ENCODE peak calls at places on chromosomes 3 and 15, in four cellular contexts. O, I, N and J are unnamed samples.

GRCh38 chr15:67065531-67066005 is at the start of gene SMAD3:
- DNase-seq in O (no peak), I (peak; percentile 93), N (peak; percentile 66), J (peak; percentile 86)

GRCh38 chr3:54433846-54434245 is 311.5 kb downstream of the CACNA2D3 start:
- DNase-seq in I (peak; percentile 42), N (peak; percentile 59), O (no peak), J (peak; percentile 34)

GRCh38 chr3:151863611-151864010 is 9.8 kb upstream of the SUCNR1 start:
- DNase-seq in I (no peak), N (no peak), O (no peak), J (no peak)

GRCh38 chr3:138042043-138042442 is 32.1 kb downstream of the CLDN18 start:
- DNase-seq in O (no peak), I (no peak), N (no peak), J (no peak)

GRCh38 chr3:195271116-195271858 is at the start of gene XXYLT1:
- DNase-seq in I (peak; percentile 93), O (no peak), N (peak; percentile 69), J (peak; percentile 81)

GRCh38 chr15:22796079-22796478 is 9.6 kb downstream of the NIPA1 start:
- DNase-seq in N (no peak), O (no peak), I (no peak), J (no peak)

GRCh38 chr3:43909149-43909548 is 218.4 kb downstream of the ABHD5 start:
- DNase-seq in N (no peak), I (no peak), O (no peak), J (no peak)

GRCh38 chr3:4996223-4996765 is 17.1 kb downstream of the BHLHE40 start:
- DNase-seq in O (no peak), I (peak; percentile 67), N (no peak), J (no peak)

GRCh38 chr3:179546814-179547241 is 15.9 kb upstream of the ACTL6A start:
- DNase-seq in N (no peak), O (no peak), I (peak; percentile 44), J (peak; percentile 43)

GRCh38 chr15:87227846-87228245 is 1028.7 kb downstream of the NTRK3 start:
- DNase-seq in N (no peak), O (no peak), I (no peak), J (no peak)
- H3K36me3 ChIP-seq in N (no peaks in the 10 kb centered on the region), O (no peaks in the 10 kb centered on the region), I (no peaks in the 10 kb centered on the region), J (no peaks in the 10 kb centered on the region)

GRCh38 chr3:188948658-188949400 is 222.9 kb upstream of the TPRG1 start:
- DNase-seq in O (no peak), N (no peak), I (no peak), J (peak; percentile 48)
- TF ChIP-seq ATF2 in O (no peak), N (no peak), I (no peak), J (no peak)

DNA sequence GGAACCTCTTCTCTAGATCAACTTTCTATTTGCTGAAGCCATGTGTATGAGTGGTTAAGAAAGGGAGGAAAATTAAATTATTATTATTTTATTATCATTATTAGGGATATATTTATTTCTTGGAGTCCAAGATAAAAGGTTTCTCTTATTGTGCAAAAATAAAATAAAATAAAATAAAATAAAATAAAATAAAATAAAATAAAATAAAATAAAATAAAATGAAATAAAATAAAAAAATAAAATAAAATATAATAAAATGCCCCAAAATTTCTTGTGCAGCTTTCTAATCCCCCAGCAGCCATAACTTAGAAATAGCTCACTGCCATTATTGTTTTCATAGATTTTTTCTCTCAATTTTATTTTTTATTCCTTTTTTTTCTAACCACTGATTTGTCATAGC is 526.8 kb downstream of the VGLL3 start:
- DNase-seq in N (no peak), O (no peak), I (no peak), J (no peak)
- H3K36me3 ChIP-seq in N (no peaks in the 10 kb centered on the region), O (no peaks in the 10 kb centered on the region), I (no peaks in the 10 kb centered on the region), J (no peaks in the 10 kb centered on the region)

GRCh38 chr15:75966073-75966472 is 46.2 kb downstream of the NRG4 start:
- DNase-seq in N (no peak), I (no peak), O (no peak), J (no peak)
- TF ChIP-seq ATF2 in N (no peak), I (no peak), O (no peak), J (no peak)

DNA sequence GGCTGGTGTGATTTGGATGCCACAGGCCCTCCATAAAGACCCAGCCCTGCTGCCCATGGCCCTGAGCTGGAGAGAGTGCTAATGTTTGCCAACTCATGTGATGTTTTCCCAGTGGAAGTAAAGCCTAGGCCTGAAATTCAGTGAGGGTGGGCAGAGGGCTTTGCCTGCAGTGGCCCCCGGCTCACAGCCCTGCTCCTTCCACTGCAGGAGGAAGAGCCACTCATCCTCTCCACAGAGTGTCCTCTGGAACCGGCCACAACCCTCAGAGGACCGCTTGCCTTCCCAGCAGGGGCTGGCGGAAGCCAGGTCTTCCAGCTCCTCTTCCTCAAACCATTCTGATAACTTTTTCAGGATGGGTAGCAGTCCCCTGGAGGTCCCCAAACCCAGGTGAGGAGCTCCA is 13.9 kb upstream of the CPNE9 start:
- DNase-seq in N (no peak), O (no peak), I (no peak), J (no peak)
- H3K36me3 ChIP-seq in N (peaks cover 13% of the 10 kb centered on the region), O (peaks cover 33% of the 10 kb centered on the region), I (peaks cover 96% of the 10 kb centered on the region), J (peaks cover 78% of the 10 kb centered on the region)

DNA sequence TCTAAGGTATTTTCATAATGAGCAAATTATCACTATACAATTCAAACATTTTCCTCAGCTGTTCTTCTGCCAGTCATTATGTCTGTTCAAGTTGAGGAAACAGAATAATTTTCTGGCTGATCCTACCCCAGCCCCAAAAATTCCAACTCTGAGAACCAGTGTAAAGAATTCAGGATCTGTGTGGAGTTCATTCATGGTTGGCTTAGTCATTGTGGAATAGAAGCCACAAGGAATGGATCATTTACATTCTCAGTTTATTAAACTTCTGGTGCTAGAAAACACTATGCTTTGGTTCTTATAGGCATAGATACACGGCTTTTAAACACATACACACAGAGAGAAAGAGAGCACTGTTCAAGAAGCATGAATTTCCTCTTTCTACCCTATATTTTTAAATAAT is 134.6 kb downstream of the CMSS1 start:
- DNase-seq in I (no peak), O (no peak), N (no peak), J (no peak)
- TF ChIP-seq ATF2 in I (no peak), O (no peak), N (no peak), J (no peak)

GRCh38 chr3:37053753-37054152 is 60.4 kb downstream of the MLH1 start:
- DNase-seq in O (no peak), I (no peak), N (no peak), J (no peak)

GRCh38 chr3:37054370-37054769 is 61.1 kb downstream of the MLH1 start:
- DNase-seq in O (peak; percentile 32), I (peak; percentile 42), N (no peak), J (no peak)

GRCh38 chr3:37052860-37053259 is 59.5 kb downstream of the MLH1 start:
- DNase-seq in N (no peak), I (no peak), O (no peak), J (no peak)

GRCh38 chr3:37053337-37053736 is 60.0 kb downstream of the MLH1 start:
- DNase-seq in O (no peak), N (no peak), I (no peak), J (no peak)

DNA sequence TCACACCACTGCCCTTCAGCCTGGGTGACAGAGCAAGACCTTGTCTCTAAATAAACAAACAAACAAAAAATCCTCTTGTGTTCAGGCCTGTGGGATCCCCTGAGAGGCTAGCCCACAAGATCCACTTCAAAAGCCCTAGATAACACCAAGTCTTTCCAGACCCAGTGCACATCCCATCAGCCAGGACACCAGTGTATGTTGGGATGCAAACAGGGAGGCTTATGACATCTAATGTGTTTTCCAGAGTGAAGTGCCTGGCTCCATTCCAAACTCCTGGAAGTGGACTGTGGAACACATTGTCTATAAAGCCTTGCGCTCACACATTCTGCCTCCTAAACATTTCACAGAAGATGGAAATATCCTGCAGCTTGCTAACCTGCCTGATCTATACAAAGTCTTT is 56.9 kb downstream of the MLH1 start:
- DNase-seq in O (no peak), I (no peak), N (no peak), J (no peak)
- H3K36me3 ChIP-seq in O (peaks cover 13% of the 10 kb centered on the region), I (peaks cover 84% of the 10 kb centered on the region), N (peaks cover 47% of the 10 kb centered on the region), J (peaks cover 17% of the 10 kb centered on the region)

DNA sequence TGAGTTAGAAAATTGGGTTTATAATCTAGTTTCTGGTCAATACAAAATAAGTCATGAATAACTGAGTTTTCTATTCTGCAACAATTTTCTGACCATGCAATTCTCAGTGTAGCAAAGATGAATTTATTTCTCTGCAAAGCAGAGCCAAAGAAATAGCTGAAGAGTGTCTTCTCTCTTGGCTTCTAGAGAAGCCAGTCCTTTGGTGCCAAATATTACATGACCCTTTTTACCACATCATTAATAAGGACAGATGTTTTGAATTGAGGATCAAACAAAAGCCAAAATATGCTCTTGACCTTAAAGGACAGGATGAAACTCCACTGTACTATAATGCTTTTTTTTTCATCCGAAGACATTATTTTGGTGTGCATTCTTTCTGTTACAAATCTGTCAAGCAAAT is 40.2 kb upstream of the OSTN start:
- DNase-seq in O (no peak), N (no peak), I (no peak), J (no peak)
- TF ChIP-seq ATF2 in O (no peak), N (no peak), I (no peak), J (no peak)

DNA sequence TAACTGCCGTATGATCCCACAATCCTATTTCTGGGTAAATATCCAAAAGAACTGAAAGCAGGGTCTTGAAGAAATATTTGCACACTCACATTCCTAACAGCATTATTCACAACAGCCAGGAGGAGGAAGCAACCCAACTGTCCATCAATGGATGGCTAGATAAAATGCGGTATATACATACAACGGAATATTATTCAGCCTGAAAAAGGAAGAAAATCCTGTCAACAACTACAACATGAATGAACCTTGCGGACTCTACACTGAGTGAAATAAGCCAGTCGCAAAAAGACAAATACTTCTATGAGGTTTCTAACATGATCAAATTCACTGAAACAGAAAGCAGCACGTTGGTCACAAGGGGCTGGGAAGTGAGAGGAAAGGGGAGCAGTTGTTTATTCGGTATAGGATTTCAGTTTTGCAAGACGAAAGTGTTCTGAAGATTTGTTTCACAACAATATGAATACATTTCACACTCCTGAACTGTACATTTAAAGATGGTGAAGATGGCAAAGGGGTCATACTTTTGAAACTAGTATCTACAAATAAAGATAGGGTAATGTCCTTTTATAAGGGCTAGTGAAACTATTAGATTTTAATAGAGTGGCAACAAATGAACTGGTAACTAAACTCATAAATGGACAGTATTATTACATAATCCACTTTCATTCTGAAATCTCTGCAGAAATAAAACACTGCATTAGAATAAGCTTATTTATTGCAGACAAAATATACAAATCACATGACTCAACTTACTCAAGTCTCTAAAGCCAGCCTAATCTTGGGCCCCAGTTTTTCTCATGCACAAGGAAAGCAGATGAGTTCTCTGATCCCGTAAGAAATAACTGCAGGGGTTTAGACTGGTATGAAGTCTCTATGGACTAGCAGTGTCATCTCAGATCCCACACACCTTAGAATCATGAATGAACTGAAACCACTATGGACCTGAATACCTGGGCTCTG is 6.0 kb downstream of the DLG1 start:
- DNase-seq in N (no peak), O (no peak), I (no peak), J (peak; percentile 54)
- H3K36me3 ChIP-seq in N (peaks cover 27% of the 10 kb centered on the region), O (no peaks in the 10 kb centered on the region), I (peaks cover 78% of the 10 kb centered on the region), J (peaks cover 37% of the 10 kb centered on the region)

DNA sequence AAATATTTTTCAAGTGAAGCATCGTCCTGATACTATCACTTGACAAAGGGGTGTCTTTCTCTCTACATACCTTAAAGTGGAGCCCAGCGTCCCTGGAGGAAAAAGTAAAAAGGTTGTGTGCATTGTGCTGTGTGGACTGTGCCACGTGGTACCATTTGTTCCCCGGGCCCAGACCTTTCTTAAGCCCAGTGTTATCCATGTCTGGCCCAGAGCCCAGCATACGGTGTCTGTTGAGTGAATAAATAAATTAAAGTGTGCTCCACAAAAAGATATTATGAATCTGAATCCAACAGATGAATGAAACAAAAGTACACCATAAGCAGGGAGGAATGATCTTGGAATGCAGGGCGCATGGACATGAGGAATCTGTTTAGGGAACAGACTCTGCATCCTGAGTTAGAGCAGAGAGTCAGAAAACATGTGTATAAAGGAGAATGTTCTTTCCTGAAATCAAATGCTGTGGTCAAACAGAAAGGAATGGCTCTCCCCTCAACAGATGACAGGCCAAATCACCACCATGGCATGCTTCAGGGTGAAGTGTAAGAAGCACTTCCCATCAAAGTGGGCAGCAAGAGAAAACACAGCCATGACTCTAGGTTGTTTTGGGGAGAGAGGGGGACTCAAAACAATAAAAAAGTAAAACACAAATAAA is 8.1 kb upstream of the PRSS50 start:
- DNase-seq in O (no peak), N (no peak), I (no peak), J (no peak)
- TF ChIP-seq ATF2 in O (no peak), N (no peak), I (no peak), J (no peak)